ENCODE peak calls at places on chromosomes 5 and 9, in eight cellular contexts. N, Q, J, M, A, E, F and B are unnamed samples.

GRCh38 chr5:54718647-54719046 is 201.1 kb downstream of the SNX18 start:
- DNase-seq in F (no peak), N (no peak), M (peak), J (peak), A (no peak), Q (no peak), E (peak), B (no peak)

GRCh38 chr5:119269061-119269579 is 86.7 kb upstream of the TNFAIP8 start:
- DNase-seq in M (peak), F (peak), N (peak), E (peak), Q (peak), A (peak), J (peak), B (peak)

GRCh38 chr5:54537720-54538119 is 20.2 kb downstream of the SNX18 start:
- DNase-seq in F (no peak), N (no peak), M (no peak), E (no peak), Q (no peak), J (no peak), A (no peak), B (no peak)

GRCh38 chr9:122444366-122444765 is 33.4 kb downstream of the OR1J1 start:
- DNase-seq in E (no peak), Q (no peak), J (peak), M (no peak), F (no peak), A (no peak), N (no peak), B (no peak)

GRCh38 chr5:124738751-124739559 is 7.5 kb downstream of the ZNF608 start:
- DNase-seq in M (no peak), F (no peak), A (no peak), E (peak), J (peak), Q (no peak), N (no peak), B (no peak)

GRCh38 chr5:15959560-15960164 is 219.9 kb downstream of the MARCHF11 start:
- DNase-seq in N (no peak), A (no peak), M (no peak), J (no peak), Q (no peak), E (no peak), F (no peak), B (no peak)

GRCh38 chr9:91857291-91857781 is 92.7 kb downstream of the ROR2 start:
- DNase-seq in A (no peak), N (no peak), Q (no peak), M (no peak), E (peak), F (no peak), J (peak), B (no peak)

GRCh38 chr5:43231977-43232376 is 40.0 kb downstream of the NIM1K start:
- DNase-seq in M (no peak), N (no peak), F (no peak), A (no peak), Q (no peak), E (peak), J (no peak), B (no peak)

GRCh38 chr5:91977599-91977998 is 594.5 kb upstream of the ARRDC3 start:
- DNase-seq in J (no peak), F (no peak), Q (no peak), M (no peak), E (peak), A (no peak), N (no peak), B (no peak)

GRCh38 chr9:115167175-115167574 is 49.2 kb upstream of the TNC start:
- DNase-seq in Q (no peak), F (no peak), M (no peak), N (no peak), A (no peak), J (peak), E (peak), B (no peak)

GRCh38 chr5:72133212-72133990 is 26.1 kb downstream of the MAP1B start:
- DNase-seq in Q (no peak), M (no peak), A (no peak), E (no peak), N (no peak), J (peak), F (peak), B (no peak)

GRCh38 chr9:136686794-136687711 is at the start of gene AGPAT2:
- DNase-seq in A (peak), M (peak), E (peak), Q (peak), F (peak), J (peak), N (peak), B (peak)
- H3K27ac ChIP-seq in A (peak), M (peak), E (no peak), Q (peak), F (peak), J (no peak), N (peak), B (no peak)

GRCh38 chr5:142156839-142157463 is 48.4 kb downstream of the NDFIP1 start:
- DNase-seq in Q (no peak), M (no peak), E (peak), A (no peak), N (no peak), F (peak), J (no peak), B (no peak)
- H3K27ac ChIP-seq in Q (no peak), M (no peak), E (peak), A (no peak), N (no peak), F (no peak), J (no peak), B (no peak)

GRCh38 chr9:99130069-99130468 is 25.2 kb downstream of the TGFBR1 start:
- DNase-seq in F (no peak), E (no peak), J (no peak), A (peak), Q (no peak), N (no peak), M (no peak), B (no peak)

GRCh38 chr9:99127372-99128132 is 22.6 kb downstream of the TGFBR1 start:
- DNase-seq in N (no peak), E (no peak), M (no peak), A (no peak), Q (no peak), F (no peak), J (peak), B (no peak)

GRCh38 chr9:99129091-99129490 is 24.2 kb downstream of the TGFBR1 start:
- DNase-seq in A (no peak), F (no peak), N (no peak), E (no peak), J (no peak), Q (peak), M (no peak), B (no peak)

GRCh38 chr9:99126312-99126711 is 21.4 kb downstream of the TGFBR1 start:
- DNase-seq in F (no peak), Q (no peak), J (no peak), A (no peak), N (no peak), M (no peak), E (no peak), B (no peak)

DNA sequence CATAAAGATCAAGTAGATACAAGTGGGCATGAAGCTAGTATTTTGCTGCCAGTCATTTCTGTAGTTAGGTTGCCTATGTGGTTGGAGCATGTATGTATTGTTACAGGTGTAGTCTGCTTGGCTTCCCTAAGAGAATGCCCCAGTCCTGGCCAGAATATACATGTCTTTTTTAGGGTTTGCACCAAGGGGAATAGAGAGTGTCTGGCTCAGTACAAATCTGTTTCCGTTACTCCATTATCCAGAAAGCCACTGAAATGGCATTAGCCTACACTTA is 23.2 kb downstream of the TGFBR1 start:
- DNase-seq in A (no peak), Q (no peak), M (no peak), E (no peak), N (no peak), J (no peak), F (no peak), B (no peak)
- H3K27ac ChIP-seq in A (no peak), Q (no peak), M (no peak), E (no peak), N (no peak), J (no peak), F (no peak), B (no peak)

DNA sequence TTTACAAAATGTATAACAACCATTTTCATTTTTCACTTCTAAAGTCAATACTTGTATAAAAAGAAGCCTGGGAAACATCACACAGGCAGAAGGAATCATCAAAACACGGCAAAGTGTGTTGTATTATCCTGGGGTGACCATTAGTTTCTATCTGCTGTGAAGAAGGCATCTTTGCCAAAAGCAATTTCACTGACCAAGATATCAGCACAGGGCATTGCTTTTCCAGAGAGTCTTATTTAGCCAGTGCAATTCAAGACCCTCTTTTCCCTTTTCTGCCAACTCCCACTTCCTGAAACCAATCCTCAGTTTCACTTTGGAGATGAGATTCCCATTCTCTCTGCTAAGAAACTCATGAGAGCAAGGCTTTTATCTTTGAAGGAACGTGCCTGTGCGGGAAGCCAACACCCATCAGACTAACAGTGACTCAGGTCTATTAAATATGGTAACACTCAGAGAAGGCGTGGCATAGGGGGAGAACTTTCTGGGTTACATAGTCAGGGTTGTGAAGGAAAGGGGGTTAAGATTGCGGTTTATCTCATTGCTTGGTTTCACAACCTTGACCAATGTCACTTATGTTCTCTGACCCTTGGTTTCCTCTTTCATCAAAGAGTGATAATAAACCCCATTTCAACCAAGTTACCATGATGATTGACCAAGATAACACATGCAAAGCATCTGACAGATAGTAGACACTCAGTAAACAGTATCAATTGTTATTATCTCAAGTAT is 666.9 kb upstream of the KLF4 start:
- DNase-seq in E (no peak), A (no peak), F (no peak), N (no peak), M (peak), J (peak), Q (no peak), B (no peak)
- H3K27ac ChIP-seq in E (no peak), A (no peak), F (no peak), N (no peak), M (no peak), J (no peak), Q (no peak), B (no peak)

DNA sequence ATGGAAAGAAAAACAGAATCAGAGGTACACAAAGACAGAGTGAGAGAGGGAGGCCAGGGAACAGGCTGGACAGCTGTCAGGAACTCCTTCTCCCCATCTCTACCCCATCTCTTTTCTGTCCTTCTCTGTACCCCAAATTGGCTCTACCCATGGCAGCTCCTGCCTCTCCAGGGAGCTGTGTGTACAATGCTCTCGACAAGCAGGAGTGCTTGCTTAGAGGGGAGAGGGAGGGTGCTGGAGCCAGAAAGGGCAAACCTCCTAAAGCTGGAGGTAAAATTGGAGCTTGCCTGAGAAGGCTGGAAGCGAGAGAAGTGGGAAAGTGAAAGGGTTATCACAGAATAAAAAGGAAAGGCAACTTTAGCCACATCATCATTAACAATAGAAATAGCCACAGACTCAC is 6.4 kb downstream of the TPM2 start:
- DNase-seq in E (no peak), J (no peak), F (no peak), M (no peak), N (no peak), A (no peak), Q (no peak), B (no peak)
- H3K27ac ChIP-seq in E (no peak), J (no peak), F (no peak), M (no peak), N (no peak), A (no peak), Q (no peak), B (no peak)